ENCODE peak calls at places on chromosomes 11 and 22, in seven cellular contexts. F is activated T-helper 1 cell treated with anti-CD3 and anti-CD28 coated beads, Interleukin-12 subunit alpha, Interleukin-12 subunit beta, Interleukin-2, Interleukin-4 antibody, amounts not matched to agents 30 ng/mL and 10 ng/mL and 1 ng/mL, durations not matched to agents 14 hours and 24 hours and 36 hours; S is NCI-H1105 treated with DMSO at 0.1 percent for 48 hours; R is kidney tubule cell; V is omental fat pad; K is stimulated activated CD8-positive, alpha-beta memory T cell treated with anti-CD3 and anti-CD28 coated beads, Interleukin-2, amount 100 ng/mL, for 1 hour; Y is thoracic aorta. N is an unnamed sample.

GRCh38 chr22:25084405-25085107 is 115.1 kb upstream of the CRYBB3 start:
- DNase-seq in Y (no peak), S (no peak), R (no peak), V (no peak), F (no peak), K (no peak), N (no peak)

GRCh38 chr22:20437253-20438065 is at the start of gene SCARF2:
- DNase-seq in S (no peak), K (no peak), F (no peak), R (peak), Y (no peak), V (no peak), N (peak)

GRCh38 chr11:103322861-103323260 is 213.6 kb downstream of the DYNC2H1 start:
- DNase-seq in F (no peak), R (no peak), S (no peak), Y (no peak), V (no peak), K (no peak), N (no peak)

GRCh38 chr22:26558246-26558895 is 31.6 kb downstream of the TPST2 start:
- DNase-seq in S (no peak), Y (no peak), V (no peak), F (no peak), R (no peak), K (no peak), N (peak)

GRCh38 chr22:33917744-33918406 is 2.4 kb downstream of the LARGE1 start:
- DNase-seq in F (no peak), K (no peak), R (no peak), Y (no peak), S (no peak), V (no peak), N (peak)

GRCh38 chr11:98365185-98365584 is 655.6 kb upstream of the CNTN5 start:
- DNase-seq in Y (no peak), F (no peak), K (no peak), V (no peak), R (peak), S (no peak), N (no peak)

GRCh38 chr11:63489879-63490278 is 1.1 kb downstream of the PLAAT5 start:
- DNase-seq in F (no peak), V (no peak), R (peak), K (no peak), S (no peak), Y (no peak), N (no peak)

GRCh38 chr11:86067230-86068137 is 1.4 kb downstream of the PICALM start:
- DNase-seq in Y (no peak), S (peak), K (no peak), V (no peak), R (peak), F (no peak), N (no peak)

GRCh38 chr11:128336203-128336602 is 251.2 kb downstream of the ETS1 start:
- DNase-seq in R (peak), K (no peak), F (no peak), S (no peak), V (no peak), Y (no peak), N (peak)

GRCh38 chr11:11501546-11502274 is 120.1 kb downstream of the GALNT18 start:
- DNase-seq in V (no peak), F (no peak), S (no peak), Y (no peak), K (no peak), R (peak), N (peak)

GRCh38 chr11:87150936-87151335 is 113.2 kb downstream of the TMEM135 start:
- DNase-seq in S (no peak), K (no peak), V (no peak), F (no peak), R (no peak), Y (no peak), N (no peak)

GRCh38 chr11:72814831-72815618 is 814 bp downstream of the ATG16L2 start:
- DNase-seq in F (peak), R (peak), K (no peak), V (no peak), Y (no peak), S (peak), N (peak)

GRCh38 chr11:129814244-129814992 is 1.2 kb upstream of the TMEM45B start:
- DNase-seq in K (no peak), S (no peak), R (peak), Y (no peak), F (peak), V (no peak), N (no peak)

GRCh38 chr11:31233425-31233824 is 136.1 kb downstream of the DCDC1 start:
- DNase-seq in V (no peak), R (peak), S (peak), Y (no peak), K (no peak), F (no peak), N (peak)

GRCh38 chr11:8775341-8776133 is 92.9 kb downstream of the RPL27A start:
- DNase-seq in S (no peak), Y (no peak), K (no peak), F (no peak), R (peak), V (no peak), N (no peak)

GRCh38 chr11:47020793-47021624 is 84.4 kb downstream of the CSTPP1 start:
- DNase-seq in K (no peak), F (no peak), R (no peak), Y (no peak), S (no peak), V (no peak), N (peak)

GRCh38 chr11:118263109-118263508 is 988 bp downstream of the MPZL2 start:
- DNase-seq in K (no peak), Y (no peak), V (no peak), R (no peak), S (no peak), F (no peak), N (no peak)

GRCh38 chr11:66328307-66329144 is 7.7 kb downstream of the RIN1 start:
- DNase-seq in F (peak), S (peak), V (peak), R (peak), Y (no peak), K (peak), N (peak)

GRCh38 chr11:31487848-31488247 is 21.6 kb downstream of the IMMP1L start:
- DNase-seq in R (peak), Y (no peak), S (peak), V (no peak), F (no peak), K (no peak), N (peak)

GRCh38 chr11:20289732-20290131 is 73.8 kb upstream of the HTATIP2 start:
- DNase-seq in K (no peak), R (no peak), V (no peak), S (no peak), Y (no peak), F (no peak), N (peak)

GRCh38 chr11:44680982-44681597 is 45.7 kb upstream of the TSPAN18 start:
- DNase-seq in Y (no peak), F (peak), S (no peak), V (no peak), R (peak), K (no peak), N (no peak)

GRCh38 chr22:42946551-42947198 is 68.3 kb downstream of the PACSIN2 start:
- DNase-seq in K (no peak), S (no peak), V (no peak), Y (no peak), R (no peak), F (no peak), N (no peak)

GRCh38 chr11:128492903-128493569 is 94.3 kb downstream of the ETS1 start:
- DNase-seq in S (no peak), Y (no peak), V (no peak), R (no peak), K (no peak), F (peak), N (no peak)

GRCh38 chr22:48635825-48636224 is 1191.8 kb downstream of the BRD1 start:
- DNase-seq in V (no peak), S (peak), R (no peak), Y (no peak), K (no peak), F (no peak), N (peak)

GRCh38 chr11:28871090-28871489 is 762.9 kb downstream of the METTL15 start:
- DNase-seq in R (no peak), K (no peak), V (no peak), F (no peak), S (no peak), Y (no peak), N (no peak)

GRCh38 chr22:23832226-23833016 is 6.4 kb downstream of the DERL3 start:
- DNase-seq in V (no peak), S (no peak), R (no peak), K (no peak), Y (no peak), F (no peak), N (no peak)

GRCh38 chr11:69008774-69009440 is 4.1 kb downstream of the MRGPRF start:
- DNase-seq in Y (peak), K (no peak), R (peak), F (no peak), V (peak), S (no peak), N (peak)

GRCh38 chr11:64970731-64971151 is 1.2 kb downstream of the MAJIN start:
- DNase-seq in V (no peak), S (no peak), Y (no peak), F (no peak), R (peak), K (no peak), N (no peak)

GRCh38 chr11:114596175-114596919 is 761 bp upstream of the NXPE4 start:
- DNase-seq in K (no peak), Y (no peak), S (no peak), F (no peak), V (no peak), R (no peak), N (no peak)

GRCh38 chr22:22368516-22368915 is 123.9 kb downstream of the VPREB1 start:
- DNase-seq in F (no peak), Y (no peak), K (no peak), S (no peak), V (no peak), R (no peak), N (no peak)

GRCh38 chr11:113153847-113154246 is 160.5 kb upstream of the TTC12 start:
- DNase-seq in Y (no peak), S (no peak), F (no peak), R (no peak), V (no peak), K (no peak), N (no peak)

GRCh38 chr11:35515224-35515623 is 10.2 kb downstream of the PAMR1 start:
- DNase-seq in V (no peak), Y (no peak), S (no peak), F (no peak), K (no peak), R (peak), N (no peak)

GRCh38 chr11:105000797-105001196 is 22.2 kb downstream of the CASP5 start:
- DNase-seq in R (peak), F (peak), K (peak), V (no peak), S (no peak), Y (no peak), N (no peak)

GRCh38 chr11:70090989-70091388 is 12.9 kb downstream of the ANO1 start:
- DNase-seq in Y (no peak), F (no peak), V (no peak), R (no peak), S (peak), K (no peak), N (no peak)

GRCh38 chr11:130068986-130069683 is 559 bp upstream of the APLP2 start:
- DNase-seq in R (peak), Y (peak), V (no peak), K (peak), F (no peak), S (peak), N (no peak)

GRCh38 chr11:47617417-47617809 is 23.2 kb upstream of the C1QTNF4 start:
- DNase-seq in Y (no peak), V (no peak), F (no peak), R (no peak), K (no peak), S (no peak), N (no peak)

GRCh38 chr11:63670738-63671321 is 346 bp downstream of the ATL3 start:
- DNase-seq in V (no peak), Y (no peak), S (peak), R (peak), F (peak), K (no peak), N (peak)

N was measured in NCI-H146.